ENCODE peak calls at places on chromosomes 2 and 18, in five cellular contexts. C, I, A, B and O are unnamed samples.

GRCh38 chr2:65227471-65228248 is at the start of gene ACTR2:
- DNase-seq in A (peak; percentile 98), I (peak; percentile 80), B (peak; percentile 92), C (peak; percentile 92), O (peak; percentile 98)

GRCh38 chr2:138722316-138722715 is 57.9 kb downstream of the NXPH2 start:
- DNase-seq in B (no peak), A (no peak), C (no peak), I (no peak), O (no peak)

GRCh38 chr18:12239426-12239825 is 14.7 kb upstream of the CIDEA start:
- DNase-seq in C (no peak), I (no peak), B (no peak), A (no peak), O (peak; percentile 56)

GRCh38 chr2:119402645-119403560 is 28.8 kb upstream of the TMEM37 start:
- DNase-seq in I (no peak), B (no peak), C (no peak), A (peak; percentile 45), O (peak; percentile 25)

GRCh38 chr2:33425660-33426059 is 50.8 kb upstream of the RASGRP3 start:
- DNase-seq in B (no peak), A (no peak), C (no peak), I (no peak), O (no peak)

GRCh38 chr2:33478968-33479691 is 2.7 kb downstream of the RASGRP3 start:
- DNase-seq in A (no peak), B (no peak), I (no peak), C (no peak), O (no peak)

GRCh38 chr2:146997945-146998344 is 846.9 kb upstream of the ACVR2A start:
- DNase-seq in C (no peak), A (no peak), B (no peak), I (no peak), O (no peak)

GRCh38 chr2:18117592-18117991 is 239.1 kb downstream of the KCNS3 start:
- DNase-seq in B (no peak), C (peak; percentile 46), A (peak; percentile 30), I (no peak), O (no peak)

GRCh38 chr18:63299837-63300787 is 19.5 kb downstream of the BCL2 start:
- DNase-seq in C (no peak), I (no peak), B (no peak), A (no peak), O (no peak)

GRCh38 chr2:215654177-215654850 is 218.4 kb upstream of the FN1 start:
- DNase-seq in I (no peak), B (no peak), A (no peak), C (no peak), O (no peak)

GRCh38 chr2:171081649-171082111 is 79.0 kb downstream of the TLK1 start:
- DNase-seq in I (no peak), C (no peak), A (no peak), B (peak; percentile 10), O (no peak)

GRCh38 chr2:149817206-149817605 is 229.6 kb upstream of the MMADHC start:
- DNase-seq in B (no peak), C (no peak), A (no peak), I (no peak), O (no peak)

GRCh38 chr2:110788936-110789335 is 56.6 kb downstream of the ACOXL start:
- DNase-seq in B (no peak), I (no peak), A (no peak), C (no peak), O (peak; percentile 59)

GRCh38 chr2:159904565-159905281 is 106.7 kb upstream of the CD302 start:
- DNase-seq in B (peak; percentile 80), I (no peak), A (no peak), C (peak; percentile 56), O (no peak)

DNA sequence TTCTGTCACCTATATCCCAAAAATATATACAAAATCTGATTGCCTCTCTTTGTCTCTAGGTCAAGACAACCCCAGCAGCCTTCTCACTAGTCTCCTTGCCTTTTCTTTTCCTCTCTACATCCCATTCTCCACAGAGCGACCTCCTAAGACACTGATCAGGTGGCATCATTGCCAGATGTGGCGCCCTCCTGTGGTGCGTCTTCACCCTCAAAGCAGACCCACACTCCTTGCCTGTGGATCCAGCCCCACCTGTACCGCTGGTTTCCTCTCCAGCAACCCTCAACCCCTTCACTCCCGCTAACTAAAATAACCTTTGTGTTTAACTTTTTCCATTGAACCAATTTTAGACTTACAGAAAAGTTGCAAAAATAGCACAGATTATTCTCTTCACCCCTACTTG is 273.3 kb downstream of the GLI2 start:
- DNase-seq in C (peak; percentile 60), B (no peak), I (no peak), A (peak; percentile 3), O (no peak)
- TF ChIP-seq CTCF in C (peak; percentile 59), B (no peak), I (peak; percentile 38), A (peak; percentile 68), O (peak; percentile 35)

GRCh38 chr18:70073442-70073841 is 125.8 kb upstream of the CD226 start:
- DNase-seq in C (no peak), B (no peak), A (no peak), I (no peak), O (no peak)

GRCh38 chr18:70069965-70070364 is 122.3 kb upstream of the CD226 start:
- DNase-seq in C (no peak), I (no peak), A (no peak), B (no peak), O (no peak)

GRCh38 chr18:70074091-70074490 is 126.4 kb upstream of the CD226 start:
- DNase-seq in A (no peak), C (no peak), B (no peak), I (no peak), O (no peak)

GRCh38 chr18:70075906-70076305 is 128.2 kb upstream of the CD226 start:
- DNase-seq in A (no peak), B (no peak), C (no peak), I (no peak), O (no peak)

DNA sequence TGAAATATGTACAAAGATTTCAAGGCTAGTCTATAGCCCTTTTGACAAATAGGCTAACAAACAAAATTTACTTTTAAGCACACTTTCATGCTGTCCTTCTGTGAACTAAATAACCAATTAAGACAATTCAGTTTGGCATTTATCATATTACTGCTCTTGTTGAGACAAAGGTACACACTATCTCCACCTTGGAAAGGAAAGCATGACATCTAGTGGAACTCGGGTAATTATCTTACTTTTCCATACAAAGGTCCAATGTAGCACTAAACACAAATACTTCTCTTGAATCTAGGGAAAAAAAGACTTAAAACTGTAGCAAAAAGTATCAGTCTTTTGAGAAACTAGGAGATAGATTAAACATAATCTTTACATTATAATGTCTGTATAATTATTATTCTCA is 125.0 kb upstream of the CD226 start:
- DNase-seq in C (no peak), I (peak; percentile 7), B (no peak), A (no peak), O (no peak)
- TF ChIP-seq CTCF in C (no peak), I (peak; percentile 23), B (peak; percentile 43), A (no peak), O (peak; percentile 70)

GRCh38 chr2:120702061-120702460 is 33.6 kb upstream of the GLI2 start:
- DNase-seq in C (no peak), B (no peak), A (no peak), I (no peak), O (no peak)
- TF ChIP-seq CTCF in C (no peak), B (no peak), A (no peak), I (no peak), O (no peak)

GRCh38 chr2:73993799-73994543 is 9.3 kb downstream of the TET3 start:
- DNase-seq in A (no peak), I (no peak), C (no peak), B (no peak), O (no peak)

GRCh38 chr2:73994544-73994831 is 9.8 kb downstream of the TET3 start:
- DNase-seq in A (no peak), I (no peak), C (no peak), B (no peak), O (no peak)

GRCh38 chr2:73997813-73998212 is 13.1 kb downstream of the TET3 start:
- DNase-seq in B (no peak), I (no peak), C (no peak), A (no peak), O (no peak)

GRCh38 chr2:73993376-73993775 is 8.7 kb downstream of the TET3 start:
- DNase-seq in A (no peak), I (no peak), C (no peak), B (no peak), O (no peak)

DNA sequence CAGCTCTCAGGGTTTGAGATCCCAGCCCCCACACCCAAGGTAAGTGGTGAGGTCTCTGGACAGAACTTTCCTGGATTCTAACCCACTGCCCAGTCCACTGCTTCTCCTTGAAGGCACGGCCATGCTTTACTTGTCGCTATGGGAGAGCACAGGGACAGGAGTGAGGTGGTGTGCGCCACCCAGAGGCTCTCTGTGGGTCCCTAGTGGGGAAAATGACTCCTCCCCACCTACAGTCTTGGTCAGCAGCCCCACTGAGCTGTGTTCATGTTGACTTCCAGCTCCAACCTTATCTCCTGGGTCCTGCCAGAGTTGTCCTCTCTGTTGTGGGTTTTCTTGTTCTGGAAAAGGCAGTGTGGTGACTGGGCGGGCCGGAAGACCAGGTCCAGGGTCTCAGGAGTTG is 11.1 kb downstream of the TET3 start:
- DNase-seq in B (no peak), A (no peak), C (no peak), I (no peak), O (no peak)
- TF ChIP-seq CTCF in B (no peak), A (peak; percentile 57), C (no peak), I (no peak), O (no peak)

GRCh38 chr18:79679552-79680099 is at the start of gene CTDP1:
- DNase-seq in C (peak; percentile 79), A (peak; percentile 89), B (peak; percentile 86), I (peak; percentile 64), O (peak; percentile 96)
- TF ChIP-seq CTCF in C (peak; percentile 14), A (no peak), B (no peak), I (no peak), O (no peak)

DNA sequence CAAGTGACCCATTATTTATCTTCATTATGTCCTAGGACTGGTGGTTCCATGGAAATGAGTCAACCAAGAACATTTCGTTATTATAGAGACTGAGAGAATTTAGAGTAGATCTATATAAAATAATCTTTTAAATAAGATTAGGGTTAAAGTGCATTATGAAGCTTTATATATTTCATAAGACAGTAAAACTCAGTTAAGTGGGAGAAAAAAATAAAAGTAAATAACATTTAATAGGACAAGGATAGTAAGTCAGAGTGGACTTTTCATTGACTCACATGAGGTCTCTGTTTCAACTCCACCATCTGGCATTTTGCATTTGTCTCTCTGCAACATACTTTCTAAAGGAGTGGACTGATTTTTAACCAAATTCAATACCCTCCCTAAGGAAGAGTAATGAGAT is 125.3 kb upstream of the CCDC68 start:
- DNase-seq in C (no peak), A (no peak), I (no peak), B (no peak), O (no peak)
- TF ChIP-seq CTCF in C (no peak), A (no peak), I (no peak), B (no peak), O (no peak)

GRCh38 chr2:132670104-132670960 is at the start of gene LYPD1:
- DNase-seq in A (no peak), I (no peak), C (peak; percentile 11), B (no peak), O (no peak)

GRCh38 chr2:132668189-132668833 is 1.7 kb downstream of the LYPD1 start:
- DNase-seq in B (no peak), A (no peak), C (peak; percentile 55), I (no peak), O (no peak)

GRCh38 chr2:132669854-132670103 is 226 bp downstream of the LYPD1 start:
- DNase-seq in I (no peak), B (no peak), A (no peak), C (peak; percentile 28), O (no peak)

GRCh38 chr2:132667716-132668115 is 2.3 kb downstream of the LYPD1 start:
- DNase-seq in C (no peak), B (no peak), A (no peak), I (no peak), O (no peak)

GRCh38 chr2:132668986-132669853 is 785 bp downstream of the LYPD1 start:
- DNase-seq in C (peak; percentile 18), I (no peak), A (no peak), B (no peak), O (no peak)
- TF ChIP-seq CTCF in C (no peak), I (peak; percentile 55), A (no peak), B (no peak), O (no peak)